ENCODE peak calls at places on chromosome 16, in ten cellular contexts. One of them, this sample, is unnamed.

GRCh38 chr16:73966851-73967250 is 329.8 kb upstream of the PSMD7 start:
- DNase-seq in MM.1S: no peak
- DNase-seq in transverse colon: no peak
- DNase-seq in ascending aorta: no peak
- DNase-seq in heart left ventricle: no peak
- DNase-seq in brain microvascular endothelial cell: no peak
- DNase-seq in PC-3: no peak
- DNase-seq in thoracic aorta: no peak
- DNase-seq in left ventricle myocardium inferior: no peak
- DNase-seq in mucosa of descending colon: no peak
- DNase-seq in this sample: no peak

GRCh38 chr16:2752850-2753522 is 548 bp downstream of the SRRM2 start:
- DNase-seq in ascending aorta: no peak
- DNase-seq in brain microvascular endothelial cell: peak
- DNase-seq in transverse colon: peak
- DNase-seq in PC-3: peak
- DNase-seq in MM.1S: peak
- DNase-seq in heart left ventricle: peak
- DNase-seq in mucosa of descending colon: peak
- DNase-seq in thoracic aorta: no peak
- DNase-seq in left ventricle myocardium inferior: peak
- DNase-seq in this sample: peak

GRCh38 chr16:3960049-3960809 is 79.7 kb upstream of the CREBBP start:
- DNase-seq in brain microvascular endothelial cell: peak
- DNase-seq in thoracic aorta: no peak
- DNase-seq in heart left ventricle: no peak
- DNase-seq in transverse colon: no peak
- DNase-seq in left ventricle myocardium inferior: no peak
- DNase-seq in mucosa of descending colon: no peak
- DNase-seq in PC-3: no peak
- DNase-seq in ascending aorta: no peak
- DNase-seq in MM.1S: no peak
- DNase-seq in this sample: no peak

GRCh38 chr16:23924138-23924537 is 88.4 kb downstream of the PRKCB start:
- DNase-seq in thoracic aorta: no peak
- DNase-seq in brain microvascular endothelial cell: no peak
- DNase-seq in mucosa of descending colon: no peak
- DNase-seq in left ventricle myocardium inferior: no peak
- DNase-seq in ascending aorta: no peak
- DNase-seq in MM.1S: no peak
- DNase-seq in PC-3: no peak
- DNase-seq in heart left ventricle: no peak
- DNase-seq in transverse colon: no peak
- DNase-seq in this sample: no peak

GRCh38 chr16:3938843-3939624 is 58.5 kb upstream of the CREBBP start:
- DNase-seq in heart left ventricle: peak
- DNase-seq in thoracic aorta: no peak
- DNase-seq in left ventricle myocardium inferior: peak
- DNase-seq in MM.1S: peak
- DNase-seq in PC-3: peak
- DNase-seq in mucosa of descending colon: peak
- DNase-seq in ascending aorta: no peak
- DNase-seq in brain microvascular endothelial cell: peak
- DNase-seq in transverse colon: peak
- DNase-seq in this sample: no peak

GRCh38 chr16:17013067-17013466 is 457.7 kb downstream of the XYLT1 start:
- DNase-seq in left ventricle myocardium inferior: no peak
- DNase-seq in transverse colon: no peak
- DNase-seq in brain microvascular endothelial cell: no peak
- DNase-seq in ascending aorta: no peak
- DNase-seq in PC-3: no peak
- DNase-seq in thoracic aorta: no peak
- DNase-seq in MM.1S: no peak
- DNase-seq in mucosa of descending colon: no peak
- DNase-seq in heart left ventricle: no peak
- DNase-seq in this sample: no peak

GRCh38 chr16:46970089-46970488 is 3.4 kb downstream of the DNAJA2 start:
- DNase-seq in left ventricle myocardium inferior: peak
- DNase-seq in MM.1S: no peak
- DNase-seq in brain microvascular endothelial cell: no peak
- DNase-seq in transverse colon: no peak
- DNase-seq in heart left ventricle: peak
- DNase-seq in mucosa of descending colon: no peak
- DNase-seq in ascending aorta: no peak
- DNase-seq in PC-3: no peak
- DNase-seq in thoracic aorta: no peak
- DNase-seq in this sample: no peak

GRCh38 chr16:30041841-30042240 is 10.8 kb upstream of the TLCD3B start:
- DNase-seq in left ventricle myocardium inferior: no peak
- DNase-seq in MM.1S: peak
- DNase-seq in ascending aorta: no peak
- DNase-seq in transverse colon: no peak
- DNase-seq in PC-3: peak
- DNase-seq in mucosa of descending colon: no peak
- DNase-seq in thoracic aorta: no peak
- DNase-seq in brain microvascular endothelial cell: no peak
- DNase-seq in heart left ventricle: no peak
- DNase-seq in this sample: no peak

GRCh38 chr16:3503513-3503912 is 2.7 kb downstream of the CLUAP1 start:
- DNase-seq in mucosa of descending colon: no peak
- DNase-seq in MM.1S: peak
- DNase-seq in brain microvascular endothelial cell: no peak
- DNase-seq in transverse colon: no peak
- DNase-seq in PC-3: no peak
- DNase-seq in left ventricle myocardium inferior: no peak
- DNase-seq in thoracic aorta: no peak
- DNase-seq in heart left ventricle: no peak
- DNase-seq in ascending aorta: no peak
- DNase-seq in this sample: peak

GRCh38 chr16:48574766-48575165 is 35.2 kb downstream of the N4BP1 start:
- DNase-seq in thoracic aorta: no peak
- DNase-seq in transverse colon: no peak
- DNase-seq in MM.1S: no peak
- DNase-seq in brain microvascular endothelial cell: no peak
- DNase-seq in mucosa of descending colon: no peak
- DNase-seq in ascending aorta: no peak
- DNase-seq in heart left ventricle: no peak
- DNase-seq in left ventricle myocardium inferior: no peak
- DNase-seq in PC-3: peak
- DNase-seq in this sample: no peak

GRCh38 chr16:24834459-24835335 is 11.1 kb upstream of the SLC5A11 start:
- DNase-seq in ascending aorta: no peak
- DNase-seq in thoracic aorta: no peak
- DNase-seq in left ventricle myocardium inferior: no peak
- DNase-seq in transverse colon: peak
- DNase-seq in mucosa of descending colon: peak
- DNase-seq in PC-3: peak
- DNase-seq in brain microvascular endothelial cell: peak
- DNase-seq in heart left ventricle: no peak
- DNase-seq in MM.1S: peak
- DNase-seq in this sample: no peak

GRCh38 chr16:4315185-4316102 is at the start of gene GLIS2:
- DNase-seq in thoracic aorta: no peak
- DNase-seq in brain microvascular endothelial cell: no peak
- DNase-seq in transverse colon: peak
- DNase-seq in PC-3: peak
- DNase-seq in MM.1S: peak
- DNase-seq in ascending aorta: no peak
- DNase-seq in mucosa of descending colon: peak
- DNase-seq in left ventricle myocardium inferior: peak
- DNase-seq in heart left ventricle: peak
- DNase-seq in this sample: no peak

GRCh38 chr16:53817117-53817516 is 113.2 kb downstream of the FTO start:
- DNase-seq in brain microvascular endothelial cell: peak
- DNase-seq in ascending aorta: no peak
- DNase-seq in mucosa of descending colon: no peak
- DNase-seq in thoracic aorta: no peak
- DNase-seq in heart left ventricle: no peak
- DNase-seq in MM.1S: no peak
- DNase-seq in left ventricle myocardium inferior: no peak
- DNase-seq in transverse colon: no peak
- DNase-seq in PC-3: peak
- DNase-seq in this sample: no peak

GRCh38 chr16:19776147-19776546 is 58.1 kb downstream of the IQCK start:
- DNase-seq in MM.1S: peak
- DNase-seq in brain microvascular endothelial cell: no peak
- DNase-seq in left ventricle myocardium inferior: no peak
- DNase-seq in heart left ventricle: no peak
- DNase-seq in PC-3: no peak
- DNase-seq in ascending aorta: no peak
- DNase-seq in mucosa of descending colon: no peak
- DNase-seq in thoracic aorta: no peak
- DNase-seq in transverse colon: no peak
- DNase-seq in this sample: no peak

GRCh38 chr16:19781196-19781595 is 63.1 kb downstream of the IQCK start:
- DNase-seq in PC-3: no peak
- DNase-seq in MM.1S: no peak
- DNase-seq in thoracic aorta: no peak
- DNase-seq in transverse colon: no peak
- DNase-seq in heart left ventricle: no peak
- DNase-seq in ascending aorta: no peak
- DNase-seq in left ventricle myocardium inferior: no peak
- DNase-seq in brain microvascular endothelial cell: peak
- DNase-seq in mucosa of descending colon: no peak
- DNase-seq in this sample: no peak

GRCh38 chr16:19774024-19774423 is 56.0 kb downstream of the IQCK start:
- DNase-seq in transverse colon: no peak
- DNase-seq in MM.1S: no peak
- DNase-seq in PC-3: no peak
- DNase-seq in ascending aorta: no peak
- DNase-seq in mucosa of descending colon: no peak
- DNase-seq in brain microvascular endothelial cell: no peak
- DNase-seq in left ventricle myocardium inferior: no peak
- DNase-seq in heart left ventricle: no peak
- DNase-seq in thoracic aorta: no peak
- DNase-seq in this sample: no peak

GRCh38 chr16:19777061-19777460 is 59.0 kb downstream of the IQCK start:
- DNase-seq in brain microvascular endothelial cell: no peak
- DNase-seq in PC-3: no peak
- DNase-seq in ascending aorta: no peak
- DNase-seq in MM.1S: peak
- DNase-seq in mucosa of descending colon: no peak
- DNase-seq in left ventricle myocardium inferior: no peak
- DNase-seq in thoracic aorta: no peak
- DNase-seq in transverse colon: no peak
- DNase-seq in heart left ventricle: no peak
- DNase-seq in this sample: no peak

GRCh38 chr16:19776565-19776964 is 58.5 kb downstream of the IQCK start:
- DNase-seq in heart left ventricle: no peak
- DNase-seq in MM.1S: peak
- DNase-seq in brain microvascular endothelial cell: no peak
- DNase-seq in thoracic aorta: no peak
- DNase-seq in left ventricle myocardium inferior: no peak
- DNase-seq in mucosa of descending colon: no peak
- DNase-seq in ascending aorta: no peak
- DNase-seq in transverse colon: no peak
- DNase-seq in PC-3: no peak
- DNase-seq in this sample: no peak
- H3K4me3 ChIP-seq in heart left ventricle: no peak
- H3K4me3 ChIP-seq in MM.1S: peak
- H3K4me3 ChIP-seq in brain microvascular endothelial cell: no peak
- H3K4me3 ChIP-seq in thoracic aorta: no peak
- H3K4me3 ChIP-seq in left ventricle myocardium inferior: no peak
- H3K4me3 ChIP-seq in mucosa of descending colon: no peak
- H3K4me3 ChIP-seq in ascending aorta: no peak
- H3K4me3 ChIP-seq in transverse colon: no peak
- H3K4me3 ChIP-seq in PC-3: no peak
- H3K4me3 ChIP-seq in this sample: no peak

GRCh38 chr16:544517-544916 is 15.7 kb upstream of the PRR35 start:
- DNase-seq in PC-3: no peak
- DNase-seq in heart left ventricle: no peak
- DNase-seq in transverse colon: no peak
- DNase-seq in mucosa of descending colon: no peak
- DNase-seq in thoracic aorta: no peak
- DNase-seq in ascending aorta: no peak
- DNase-seq in brain microvascular endothelial cell: no peak
- DNase-seq in left ventricle myocardium inferior: no peak
- DNase-seq in MM.1S: no peak
- DNase-seq in this sample: no peak

GRCh38 chr16:543301-544164 is 16.0 kb downstream of the CAPN15 start:
- DNase-seq in PC-3: no peak
- DNase-seq in MM.1S: no peak
- DNase-seq in left ventricle myocardium inferior: no peak
- DNase-seq in thoracic aorta: no peak
- DNase-seq in ascending aorta: no peak
- DNase-seq in mucosa of descending colon: no peak
- DNase-seq in heart left ventricle: no peak
- DNase-seq in brain microvascular endothelial cell: no peak
- DNase-seq in transverse colon: no peak
- DNase-seq in this sample: no peak

GRCh38 chr16:549544-550263 is 10.5 kb upstream of the PRR35 start:
- DNase-seq in transverse colon: no peak
- DNase-seq in mucosa of descending colon: no peak
- DNase-seq in MM.1S: no peak
- DNase-seq in heart left ventricle: no peak
- DNase-seq in PC-3: no peak
- DNase-seq in brain microvascular endothelial cell: no peak
- DNase-seq in thoracic aorta: no peak
- DNase-seq in ascending aorta: no peak
- DNase-seq in left ventricle myocardium inferior: no peak
- DNase-seq in this sample: no peak

GRCh38 chr16:548586-548985 is 11.6 kb upstream of the PRR35 start:
- DNase-seq in ascending aorta: no peak
- DNase-seq in heart left ventricle: no peak
- DNase-seq in thoracic aorta: no peak
- DNase-seq in MM.1S: no peak
- DNase-seq in mucosa of descending colon: no peak
- DNase-seq in brain microvascular endothelial cell: no peak
- DNase-seq in left ventricle myocardium inferior: no peak
- DNase-seq in transverse colon: no peak
- DNase-seq in PC-3: no peak
- DNase-seq in this sample: no peak

GRCh38 chr16:546909-547770 is 13.1 kb upstream of the PRR35 start:
- DNase-seq in MM.1S: no peak
- DNase-seq in transverse colon: peak
- DNase-seq in heart left ventricle: peak
- DNase-seq in ascending aorta: no peak
- DNase-seq in mucosa of descending colon: peak
- DNase-seq in thoracic aorta: no peak
- DNase-seq in left ventricle myocardium inferior: peak
- DNase-seq in PC-3: no peak
- DNase-seq in brain microvascular endothelial cell: no peak
- DNase-seq in this sample: peak
- H3K4me3 ChIP-seq in MM.1S: no peak
- H3K4me3 ChIP-seq in transverse colon: no peak
- H3K4me3 ChIP-seq in heart left ventricle: no peak
- H3K4me3 ChIP-seq in ascending aorta: no peak
- H3K4me3 ChIP-seq in mucosa of descending colon: no peak
- H3K4me3 ChIP-seq in thoracic aorta: no peak
- H3K4me3 ChIP-seq in left ventricle myocardium inferior: no peak
- H3K4me3 ChIP-seq in PC-3: no peak
- H3K4me3 ChIP-seq in brain microvascular endothelial cell: no peak
- H3K4me3 ChIP-seq in this sample: peak

GRCh38 chr16:58518980-58519368 is 3.7 kb downstream of the SETD6 start:
- DNase-seq in thoracic aorta: no peak
- DNase-seq in brain microvascular endothelial cell: no peak
- DNase-seq in mucosa of descending colon: no peak
- DNase-seq in left ventricle myocardium inferior: no peak
- DNase-seq in transverse colon: no peak
- DNase-seq in ascending aorta: no peak
- DNase-seq in MM.1S: no peak
- DNase-seq in heart left ventricle: no peak
- DNase-seq in PC-3: no peak
- DNase-seq in this sample: no peak
- H3K4me3 ChIP-seq in thoracic aorta: no peak
- H3K4me3 ChIP-seq in brain microvascular endothelial cell: no peak
- H3K4me3 ChIP-seq in mucosa of descending colon: no peak
- H3K4me3 ChIP-seq in left ventricle myocardium inferior: no peak
- H3K4me3 ChIP-seq in transverse colon: no peak
- H3K4me3 ChIP-seq in ascending aorta: no peak
- H3K4me3 ChIP-seq in MM.1S: no peak
- H3K4me3 ChIP-seq in heart left ventricle: no peak
- H3K4me3 ChIP-seq in PC-3: no peak
- H3K4me3 ChIP-seq in this sample: no peak

GRCh38 chr16:86930001-86930400 is 351.7 kb downstream of the FOXL1 start:
- DNase-seq in brain microvascular endothelial cell: no peak
- DNase-seq in PC-3: no peak
- DNase-seq in transverse colon: no peak
- DNase-seq in mucosa of descending colon: no peak
- DNase-seq in MM.1S: no peak
- DNase-seq in ascending aorta: no peak
- DNase-seq in heart left ventricle: no peak
- DNase-seq in left ventricle myocardium inferior: no peak
- DNase-seq in thoracic aorta: no peak
- DNase-seq in this sample: no peak
- H3K4me3 ChIP-seq in brain microvascular endothelial cell: no peak
- H3K4me3 ChIP-seq in PC-3: no peak
- H3K4me3 ChIP-seq in transverse colon: no peak
- H3K4me3 ChIP-seq in mucosa of descending colon: no peak
- H3K4me3 ChIP-seq in MM.1S: no peak
- H3K4me3 ChIP-seq in ascending aorta: no peak
- H3K4me3 ChIP-seq in heart left ventricle: no peak
- H3K4me3 ChIP-seq in left ventricle myocardium inferior: no peak
- H3K4me3 ChIP-seq in thoracic aorta: peak
- H3K4me3 ChIP-seq in this sample: no peak

This sample was measured in breast epithelium.